ENCODE peak calls at places on chromosome 1, in six cellular contexts. G is activated naive CD8-positive, alpha-beta T cell treated with anti-CD3 and anti-CD28 coated beads for 36 hours; J is stimulated activated CD4-positive, alpha-beta T cell treated with anti-CD3 and anti-CD28 coated beads, Interleukin-2, amount 100 ng/mL, for 24 hours; K is H54; L is fibroblast of the conjunctiva; C is A172. A is an unnamed sample.

GRCh38 chr1:68363346-68363745 is 86.4 kb downstream of the RPE65 start:
- DNase-seq in L (no peak), J (no peak), G (no peak), K (no peak), C (no peak), A (no peak)

GRCh38 chr1:57254006-57254405 is 169.9 kb downstream of the DAB1 start:
- DNase-seq in L (no peak), C (no peak), K (no peak), G (no peak), J (no peak), A (peak; percentile 32)

GRCh38 chr1:40318476-40318875 is 1.4 kb upstream of the COL9A2 start:
- DNase-seq in J (no peak), K (no peak), C (no peak), G (no peak), L (no peak), A (no peak)

GRCh38 chr1:229028509-229028908 is 242.4 kb upstream of the RAB4A start:
- DNase-seq in C (no peak), L (no peak), J (no peak), G (no peak), K (no peak), A (no peak)

GRCh38 chr1:196400478-196401453 is 207.5 kb downstream of the KCNT2 start:
- DNase-seq in C (peak; percentile 70), K (peak; percentile 1), G (no peak), J (no peak), L (peak; percentile 64), A (peak; percentile 42)

GRCh38 chr1:53315456-53316048 is 12.3 kb downstream of the LRP8 start:
- DNase-seq in J (no peak), K (no peak), L (no peak), C (no peak), G (no peak), A (no peak)

GRCh38 chr1:113282897-113283285 is 107.4 kb upstream of the MAGI3 start:
- DNase-seq in K (no peak), J (no peak), C (no peak), L (no peak), G (no peak), A (no peak)

GRCh38 chr1:203692565-203693470 is 66.2 kb downstream of the ATP2B4 start:
- DNase-seq in G (no peak), K (peak; percentile 78), L (peak; percentile 95), J (no peak), C (peak; percentile 96), A (peak; percentile 96)

GRCh38 chr1:236334893-236335545 is 53.3 kb upstream of the ERO1B start:
- DNase-seq in C (no peak), L (no peak), J (no peak), K (no peak), G (no peak), A (no peak)

GRCh38 chr1:209884665-209885117 is 53.3 kb upstream of the SYT14 start:
- DNase-seq in K (peak; percentile 92), J (peak; percentile 57), L (peak; percentile 94), G (peak; percentile 36), C (peak; percentile 100), A (peak; percentile 99)

GRCh38 chr1:9078035-9078948 is 8.9 kb upstream of the SLC2A5 start:
- DNase-seq in J (no peak), L (no peak), G (peak; percentile 33), K (no peak), C (peak; percentile 76), A (peak; percentile 65)

GRCh38 chr1:184150776-184151531 is 99.4 kb downstream of the TSEN15 start:
- DNase-seq in L (no peak), C (no peak), G (no peak), J (no peak), K (no peak), A (peak; percentile 36)

GRCh38 chr1:185319152-185319501 is 2.1 kb upstream of the IVNS1ABP start:
- DNase-seq in K (no peak), L (no peak), G (no peak), J (no peak), C (no peak), A (no peak)

GRCh38 chr1:238205045-238205662 is 314.4 kb upstream of the ZP4 start:
- DNase-seq in G (no peak), K (no peak), L (no peak), C (no peak), J (no peak), A (no peak)

GRCh38 chr1:47752048-47752451 is 245.1 kb downstream of the TRABD2B start:
- DNase-seq in J (no peak), L (no peak), G (no peak), C (no peak), K (no peak), A (peak; percentile 4)

GRCh38 chr1:36008546-36009197 is 75.2 kb upstream of the TEKT2 start:
- DNase-seq in K (peak; percentile 38), G (no peak), C (peak; percentile 69), L (no peak), J (no peak), A (peak; percentile 74)

GRCh38 chr1:91774520-91775203 is 111.3 kb downstream of the TGFBR3 start:
- DNase-seq in L (no peak), J (no peak), K (no peak), C (no peak), G (no peak), A (peak; percentile 89)